ENCODE peak calls at places on chromosomes 3 and 15, in nine cellular contexts. X, S, I, D, J, A, K, L and R are unnamed samples. For H3K4me1, the result is how much of the 10 kb centered on the place peaks cover.

GRCh38 chr3:106457278-106458210 is 588.7 kb upstream of the CBLB start:
- DNase-seq in K (peak), L (peak), I (peak), A (peak), X (no peak), J (no peak), D (peak), S (peak), R (no peak)

GRCh38 chr3:14549256-14549931 is 9.3 kb upstream of the GRIP2 start:
- DNase-seq in X (no peak), J (no peak), K (no peak), S (peak), D (no peak), A (no peak), I (no peak), L (no peak), R (peak)

GRCh38 chr3:17407576-17407975 is 334.9 kb downstream of the TBC1D5 start:
- DNase-seq in D (no peak), X (no peak), A (peak), K (no peak), I (no peak), S (no peak), L (no peak), J (no peak), R (no peak)

GRCh38 chr3:161409069-161409468 is 37.8 kb upstream of the SPTSSB start:
- DNase-seq in A (no peak), S (peak), X (no peak), L (peak), K (peak), I (no peak), J (peak), D (no peak), R (peak)

GRCh38 chr3:13152826-13153710 is 79.8 kb upstream of the IQSEC1 start:
- DNase-seq in J (peak), D (no peak), L (no peak), S (no peak), K (no peak), I (no peak), X (no peak), A (no peak), R (no peak)

GRCh38 chr3:115148142-115148790 is 1.2 kb upstream of the ZBTB20 start:
- DNase-seq in D (no peak), X (no peak), A (peak), K (no peak), L (no peak), J (no peak), S (peak), I (no peak), R (no peak)

GRCh38 chr15:85048430-85048829 is 66.8 kb downstream of the PDE8A start:
- DNase-seq in I (no peak), J (no peak), L (no peak), X (no peak), S (peak), D (no peak), A (peak), K (no peak), R (no peak)

GRCh38 chr3:25830373-25831305 is 40.7 kb downstream of the OXSM start:
- DNase-seq in S (no peak), J (peak), A (no peak), X (no peak), I (no peak), D (no peak), K (no peak), L (no peak), R (no peak)

GRCh38 chr15:100100926-100101325 is 240.8 kb downstream of the ADAMTS17 start:
- DNase-seq in L (no peak), A (no peak), J (no peak), S (no peak), X (no peak), I (no peak), D (no peak), K (no peak), R (no peak)

GRCh38 chr3:142963266-142964149 is at the start of gene PAQR9:
- DNase-seq in D (no peak), I (no peak), L (no peak), A (peak), K (no peak), J (peak), S (peak), X (peak), R (no peak)

GRCh38 chr15:40266828-40267304 is 16.0 kb downstream of the ANKRD63 start:
- DNase-seq in X (no peak), D (peak), S (peak), A (peak), L (peak), J (no peak), K (peak), I (no peak), R (no peak)

GRCh38 chr15:51735211-51735610 is 2.2 kb downstream of the LYSMD2 start:
- DNase-seq in A (no peak), S (no peak), D (no peak), J (no peak), I (no peak), X (no peak), L (no peak), K (no peak), R (no peak)

GRCh38 chr3:178095522-178095921 is 440.7 kb upstream of the KCNMB2 start:
- DNase-seq in J (no peak), D (no peak), I (no peak), L (no peak), X (no peak), S (no peak), A (no peak), K (no peak), R (no peak)

GRCh38 chr15:85793641-85794597 is 806 bp downstream of the KLHL25 start:
- DNase-seq in K (peak), X (no peak), I (no peak), A (no peak), S (peak), J (peak), D (peak), L (peak), R (peak)

GRCh38 chr15:101181349-101181748 is 70.5 kb downstream of the CHSY1 start:
- DNase-seq in S (no peak), A (no peak), I (no peak), L (no peak), X (no peak), D (peak), K (no peak), J (no peak), R (no peak)

GRCh38 chr15:101176625-101177024 is 75.2 kb downstream of the CHSY1 start:
- DNase-seq in D (no peak), K (peak), A (peak), J (no peak), X (no peak), L (no peak), I (no peak), S (peak), R (no peak)

GRCh38 chr15:101180620-101181307 is 71.1 kb downstream of the CHSY1 start:
- DNase-seq in S (no peak), D (no peak), X (no peak), I (no peak), K (no peak), J (no peak), L (no peak), A (no peak), R (no peak)

GRCh38 chr15:101179341-101180153 is 72.3 kb downstream of the CHSY1 start:
- DNase-seq in I (no peak), D (no peak), X (no peak), L (no peak), A (peak), K (peak), S (peak), J (no peak), R (no peak)

GRCh38 chr15:101178414-101178813 is 73.4 kb downstream of the CHSY1 start:
- DNase-seq in X (no peak), K (no peak), A (no peak), S (no peak), J (no peak), L (no peak), D (no peak), I (no peak), R (no peak)
- H3K4me1 ChIP-seq in X (under half), K (under half), A (under half), S (under half), J (under half), L (under half), D (under half), I (under half), R (under half)

DNA sequence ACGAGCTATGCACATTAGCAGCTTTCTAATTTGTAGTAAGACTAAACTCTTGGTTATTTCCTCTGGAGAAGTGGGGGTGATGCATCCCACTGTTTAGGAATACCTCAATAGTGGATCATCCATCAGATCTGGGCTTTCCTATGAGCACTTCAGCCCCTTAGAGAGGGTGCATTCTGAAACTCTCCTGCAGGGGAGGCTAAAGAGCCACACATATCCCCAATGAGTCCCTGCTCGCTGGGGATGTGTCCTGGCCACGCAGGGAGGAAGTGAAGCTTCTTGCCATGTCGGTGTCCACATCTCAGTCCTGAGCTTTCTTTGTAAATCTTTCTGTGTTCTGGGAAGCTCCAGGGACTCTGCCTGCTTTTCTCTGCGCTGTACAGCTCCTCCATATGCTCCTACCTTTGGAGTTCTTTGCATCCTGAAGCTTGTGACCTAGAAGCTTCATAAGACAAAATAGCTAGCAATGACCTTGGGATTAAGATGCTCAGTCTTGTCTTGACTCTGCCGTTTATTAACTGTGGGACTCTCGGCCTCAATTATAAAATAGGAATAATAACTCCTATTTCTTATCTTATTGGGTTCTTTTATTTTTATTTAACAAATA is 28.3 kb upstream of the MASP1 start:
- DNase-seq in X (peak), I (peak), K (peak), A (peak), J (peak), S (peak), L (peak), D (peak), R (peak)
- H3K4me3 ChIP-seq in X (no peak), I (no peak), K (no peak), A (no peak), J (no peak), S (peak), L (no peak), D (no peak), R (no peak)

GRCh38 chr3:101050866-101051265 is 57.6 kb upstream of the ABI3BP start:
- DNase-seq in A (no peak), D (no peak), J (no peak), L (no peak), K (no peak), S (no peak), I (no peak), X (no peak), R (no peak)

GRCh38 chr3:101050061-101050460 is 56.8 kb upstream of the ABI3BP start:
- DNase-seq in J (peak), X (no peak), I (no peak), S (no peak), L (no peak), A (no peak), K (no peak), D (no peak), R (no peak)

GRCh38 chr3:101043687-101044078 is 50.5 kb upstream of the ABI3BP start:
- DNase-seq in A (no peak), K (no peak), L (no peak), S (peak), J (no peak), D (no peak), I (no peak), X (no peak), R (no peak)

DNA sequence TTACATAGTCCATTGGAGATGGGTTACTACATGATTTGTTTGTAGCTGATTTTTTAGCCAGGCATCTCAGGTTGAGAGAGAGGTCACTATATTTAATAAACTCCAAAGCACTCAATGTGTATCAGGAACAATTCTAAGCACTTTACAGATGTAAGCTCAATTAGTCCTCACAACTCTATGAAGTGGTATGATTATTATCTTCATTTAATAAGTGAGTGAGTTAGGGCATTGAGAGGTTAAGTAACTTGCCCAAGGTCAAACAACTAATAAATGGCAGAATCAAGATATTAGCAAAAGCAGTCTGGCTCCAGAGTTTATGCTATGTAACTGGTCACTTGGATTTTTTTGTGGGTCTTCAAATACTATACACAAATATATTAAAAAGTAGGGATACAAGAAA is 56.3 kb upstream of the ABI3BP start:
- DNase-seq in I (no peak), A (no peak), L (no peak), X (no peak), K (no peak), D (no peak), S (no peak), J (no peak), R (no peak)
- H3K4me1 ChIP-seq in I (under half), A (under half), L (under half), X (under half), K (under half), D (under half), S (under half), J (under half), R (under half)

GRCh38 chr3:116426036-116426435 is 19.3 kb downstream of the LSAMP start:
- DNase-seq in K (no peak), L (no peak), J (no peak), I (no peak), X (no peak), D (no peak), A (no peak), S (no peak), R (no peak)

GRCh38 chr3:116425126-116425525 is 20.2 kb downstream of the LSAMP start:
- DNase-seq in S (no peak), D (no peak), A (no peak), K (no peak), X (no peak), L (no peak), J (no peak), I (no peak), R (no peak)

GRCh38 chr3:116423945-116424344 is 21.3 kb downstream of the LSAMP start:
- DNase-seq in I (no peak), S (no peak), K (no peak), A (peak), X (no peak), L (no peak), J (no peak), D (no peak), R (no peak)

GRCh38 chr3:116423365-116423764 is 21.9 kb downstream of the LSAMP start:
- DNase-seq in J (peak), I (no peak), X (no peak), L (no peak), K (no peak), D (no peak), S (no peak), A (peak), R (no peak)
- H3K4me3 ChIP-seq in J (peak), I (no peak), X (no peak), L (no peak), K (no peak), D (no peak), S (peak), A (no peak), R (no peak)

GRCh38 chr15:59216911-59217310 is 10.3 kb downstream of the LDHAL6B start:
- DNase-seq in S (no peak), I (no peak), L (no peak), J (no peak), X (no peak), A (no peak), D (no peak), K (no peak), R (no peak)
- H3K4me1 ChIP-seq in S (under half), I (under half), L (under half), J (under half), X (under half), A (under half), D (under half), K (under half), R (under half)

DNA sequence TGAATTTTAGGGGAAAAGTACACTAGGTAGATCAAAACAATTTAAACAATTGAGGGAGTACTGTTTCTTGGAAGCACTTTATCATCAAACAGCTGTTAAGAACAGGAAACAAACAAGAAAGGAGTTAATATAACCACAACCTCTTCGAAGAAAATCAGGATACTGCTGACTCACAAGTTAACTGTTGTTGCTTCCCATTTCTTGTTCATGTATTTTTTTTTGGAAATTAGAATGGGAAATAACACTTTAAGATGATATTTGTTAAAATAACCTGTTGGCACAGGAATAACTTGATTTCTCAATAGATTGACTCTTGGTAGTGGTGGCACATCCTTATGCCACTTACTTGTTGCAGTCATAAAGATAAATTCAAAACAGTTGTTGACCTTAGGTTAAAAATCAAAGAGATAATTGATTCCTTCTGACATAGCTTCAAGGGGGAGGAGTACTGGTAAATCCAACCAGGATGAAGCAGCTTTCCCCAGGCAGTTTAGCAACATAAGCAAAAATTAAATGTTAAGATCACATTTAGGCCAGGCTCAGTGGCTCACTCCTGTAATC is 3.3 kb downstream of the BNIP2 start:
- DNase-seq in K (peak), S (peak), L (no peak), D (no peak), I (no peak), X (no peak), J (no peak), A (peak), R (peak)
- H3K4me3 ChIP-seq in K (no peak), S (peak), L (no peak), D (no peak), I (peak), X (no peak), J (no peak), A (no peak), R (no peak)

GRCh38 chr3:101779808-101780366 is 876 bp downstream of the NXPE3 start:
- DNase-seq in S (peak), L (peak), D (no peak), A (peak), J (no peak), K (no peak), X (no peak), I (no peak), R (no peak)

GRCh38 chr3:101778385-101779046 is 495 bp upstream of the NXPE3 start:
- DNase-seq in I (no peak), A (no peak), S (no peak), K (no peak), D (no peak), J (no peak), L (no peak), X (no peak), R (no peak)

GRCh38 chr3:101779047-101779807 is at the start of gene NXPE3:
- DNase-seq in A (peak), K (peak), L (peak), J (peak), X (peak), I (peak), D (peak), S (peak), R (peak)

GRCh38 chr3:101781166-101781565 is 2.2 kb downstream of the NXPE3 start:
- DNase-seq in J (no peak), A (no peak), K (no peak), L (no peak), S (peak), I (no peak), D (no peak), X (no peak), R (no peak)

GRCh38 chr3:101780661-101781060 is 1.6 kb downstream of the NXPE3 start:
- DNase-seq in D (peak), K (peak), I (no peak), S (peak), J (peak), L (no peak), A (peak), X (no peak), R (no peak)
- H3K4me1 ChIP-seq in D (under half), K (under half), I (under half), S (under half), J (under half), L (under half), A (under half), X (under half), R (under half)

GRCh38 chr15:56886878-56887781 is 31.3 kb upstream of the TCF12 start:
- DNase-seq in A (peak), K (peak), L (peak), J (peak), D (peak), S (peak), X (peak), I (peak), R (peak)

GRCh38 chr15:56883088-56883487 is 35.4 kb upstream of the TCF12 start:
- DNase-seq in K (no peak), A (no peak), S (no peak), L (no peak), X (no peak), I (no peak), D (no peak), J (no peak), R (no peak)

GRCh38 chr15:56887782-56888127 is 30.7 kb upstream of the TCF12 start:
- DNase-seq in A (no peak), L (no peak), X (no peak), J (no peak), I (no peak), S (no peak), K (no peak), D (no peak), R (no peak)

GRCh38 chr15:56890038-56890437 is 28.4 kb upstream of the TCF12 start:
- DNase-seq in A (no peak), L (no peak), X (no peak), K (no peak), S (no peak), J (no peak), I (no peak), D (no peak), R (no peak)

DNA sequence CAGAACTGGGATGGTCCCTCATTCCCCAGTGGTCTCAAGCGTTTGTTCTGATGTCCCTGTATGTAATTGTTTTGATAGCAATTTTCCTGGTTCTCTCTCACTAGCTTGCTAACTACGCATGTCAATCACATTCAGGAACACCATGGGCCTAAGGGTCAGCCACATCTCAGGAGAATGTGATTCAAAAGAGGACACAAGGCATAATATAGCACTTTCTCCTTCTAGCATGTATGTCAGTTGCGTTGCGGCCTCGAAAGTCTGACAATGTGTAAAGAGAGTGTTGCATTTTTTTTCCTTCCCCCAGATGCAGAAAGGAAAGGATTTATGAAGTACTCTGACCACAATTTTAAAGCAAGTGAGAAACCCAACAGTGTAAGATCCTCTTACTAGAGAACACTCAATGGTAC is 32.0 kb upstream of the TCF12 start:
- DNase-seq in L (peak), D (no peak), K (no peak), I (no peak), S (no peak), A (no peak), J (peak), X (no peak), R (no peak)
- H3K4me3 ChIP-seq in L (no peak), D (peak), K (peak), I (peak), S (peak), A (peak), J (peak), X (peak), R (peak)

GRCh38 chr3:127790580-127791183 is 31.6 kb downstream of the MGLL start:
- DNase-seq in L (no peak), X (no peak), A (no peak), S (no peak), D (no peak), K (no peak), J (no peak), I (no peak), R (no peak)
- H3K4me1 ChIP-seq in L (under half), X (under half), A (under half), S (half or more), D (under half), K (under half), J (under half), I (under half), R (under half)

GRCh38 chr15:88637841-88638625 is 783 bp upstream of the ISG20 start:
- DNase-seq in D (no peak), A (no peak), I (no peak), X (no peak), K (no peak), S (no peak), J (no peak), L (peak), R (peak)
- H3K4me3 ChIP-seq in D (peak), A (peak), I (peak), X (peak), K (peak), S (peak), J (no peak), L (no peak), R (peak)